ENCODE peak calls at places on chromosomes 2 and 18, in six cellular contexts. One of them, this sample, is unnamed.

GRCh38 chr18:64972545-64972944 is 778.3 kb upstream of the CDH7 start:
- DNase-seq in A549: no peak
- DNase-seq in H1: no peak
- DNase-seq in ovary: no peak
- DNase-seq in upper lobe of left lung: no peak
- DNase-seq in tibial nerve: no peak
- DNase-seq in this sample: no peak

GRCh38 chr2:113171359-113172075 is 2.3 kb upstream of the PSD4 start:
- DNase-seq in A549: no peak
- DNase-seq in H1: no peak
- DNase-seq in ovary: no peak
- DNase-seq in upper lobe of left lung: no peak
- DNase-seq in tibial nerve: no peak
- DNase-seq in this sample: no peak

GRCh38 chr18:26863921-26864497 is 1.5 kb downstream of the AQP4 start:
- DNase-seq in A549: no peak
- DNase-seq in H1: no peak
- DNase-seq in ovary: no peak
- DNase-seq in upper lobe of left lung: peak
- DNase-seq in tibial nerve: no peak
- DNase-seq in this sample: no peak

GRCh38 chr2:74552914-74553811 is 579 bp downstream of the LOXL3 start:
- DNase-seq in A549: no peak
- DNase-seq in H1: peak
- DNase-seq in ovary: peak
- DNase-seq in upper lobe of left lung: no peak
- DNase-seq in tibial nerve: no peak
- DNase-seq in this sample: no peak

GRCh38 chr2:126749537-126749936 is 93.6 kb downstream of the GYPC start:
- DNase-seq in A549: no peak
- DNase-seq in H1: peak
- DNase-seq in ovary: no peak
- DNase-seq in upper lobe of left lung: no peak
- DNase-seq in tibial nerve: no peak
- DNase-seq in this sample: no peak

GRCh38 chr2:149451417-149452165 is 121.2 kb downstream of the LYPD6 start:
- DNase-seq in A549: no peak
- DNase-seq in H1: no peak
- DNase-seq in ovary: no peak
- DNase-seq in upper lobe of left lung: no peak
- DNase-seq in tibial nerve: no peak
- DNase-seq in this sample: no peak

GRCh38 chr18:39389800-39390379 is 1824.3 kb upstream of the CELF4 start:
- DNase-seq in A549: no peak
- DNase-seq in H1: peak
- DNase-seq in ovary: no peak
- DNase-seq in upper lobe of left lung: no peak
- DNase-seq in tibial nerve: no peak
- DNase-seq in this sample: no peak

GRCh38 chr2:7899241-7899640 is 782.6 kb upstream of the ID2 start:
- DNase-seq in A549: no peak
- DNase-seq in H1: no peak
- DNase-seq in ovary: no peak
- DNase-seq in upper lobe of left lung: no peak
- DNase-seq in tibial nerve: no peak
- DNase-seq in this sample: no peak

GRCh38 chr18:55988537-55988936 is 400.5 kb upstream of the TCF4 start:
- DNase-seq in A549: no peak
- DNase-seq in H1: no peak
- DNase-seq in ovary: no peak
- DNase-seq in upper lobe of left lung: no peak
- DNase-seq in tibial nerve: no peak
- DNase-seq in this sample: no peak

GRCh38 chr2:191501390-191502168 is 176.4 kb upstream of the NABP1 start:
- DNase-seq in A549: peak
- DNase-seq in H1: no peak
- DNase-seq in ovary: no peak
- DNase-seq in upper lobe of left lung: no peak
- DNase-seq in tibial nerve: no peak
- DNase-seq in this sample: no peak

GRCh38 chr2:24814498-24814897 is 21.3 kb downstream of the CENPO start:
- DNase-seq in A549: no peak
- DNase-seq in H1: peak
- DNase-seq in ovary: no peak
- DNase-seq in upper lobe of left lung: no peak
- DNase-seq in tibial nerve: no peak
- DNase-seq in this sample: no peak

GRCh38 chr18:79749251-79750191 is 48.2 kb upstream of the KCNG2 start:
- DNase-seq in A549: no peak
- DNase-seq in H1: no peak
- DNase-seq in ovary: peak
- DNase-seq in upper lobe of left lung: peak
- DNase-seq in tibial nerve: no peak
- DNase-seq in this sample: peak

GRCh38 chr2:224584111-224584764 is 925 bp downstream of the CUL3 start:
- DNase-seq in A549: peak
- DNase-seq in H1: no peak
- DNase-seq in ovary: peak
- DNase-seq in upper lobe of left lung: peak
- DNase-seq in tibial nerve: peak
- DNase-seq in this sample: no peak

GRCh38 chr2:226659416-226659815 is 140.2 kb downstream of the IRS1 start:
- DNase-seq in A549: no peak
- DNase-seq in H1: no peak
- DNase-seq in ovary: no peak
- DNase-seq in upper lobe of left lung: no peak
- DNase-seq in tibial nerve: no peak
- DNase-seq in this sample: no peak

GRCh38 chr18:12336251-12336650 is 28.2 kb downstream of the TUBB6 start:
- DNase-seq in A549: no peak
- DNase-seq in H1: peak
- DNase-seq in ovary: no peak
- DNase-seq in upper lobe of left lung: no peak
- DNase-seq in tibial nerve: no peak
- DNase-seq in this sample: no peak

GRCh38 chr2:213119061-213119809 is 32.2 kb downstream of the IKZF2 start:
- DNase-seq in A549: no peak
- DNase-seq in H1: no peak
- DNase-seq in ovary: no peak
- DNase-seq in upper lobe of left lung: no peak
- DNase-seq in tibial nerve: no peak
- DNase-seq in this sample: no peak

GRCh38 chr2:129741623-129742022 is 237.8 kb upstream of the RAB6C start:
- DNase-seq in A549: no peak
- DNase-seq in H1: no peak
- DNase-seq in ovary: no peak
- DNase-seq in upper lobe of left lung: peak
- DNase-seq in tibial nerve: no peak
- DNase-seq in this sample: no peak

GRCh38 chr2:159855153-159856140 is 57.4 kb upstream of the CD302 start:
- DNase-seq in A549: no peak
- DNase-seq in H1: no peak
- DNase-seq in ovary: no peak
- DNase-seq in upper lobe of left lung: peak
- DNase-seq in tibial nerve: no peak
- DNase-seq in this sample: no peak

GRCh38 chr18:45920367-45920766 is 46.8 kb downstream of the EPG5 start:
- DNase-seq in A549: no peak
- DNase-seq in H1: no peak
- DNase-seq in ovary: peak
- DNase-seq in upper lobe of left lung: peak
- DNase-seq in tibial nerve: peak
- DNase-seq in this sample: peak

GRCh38 chr2:72989770-72990556 is 72.6 kb downstream of the EMX1 start:
- DNase-seq in A549: no peak
- DNase-seq in H1: peak
- DNase-seq in ovary: peak
- DNase-seq in upper lobe of left lung: no peak
- DNase-seq in tibial nerve: no peak
- DNase-seq in this sample: peak

GRCh38 chr2:138665932-138666331 is 114.3 kb downstream of the NXPH2 start:
- DNase-seq in A549: no peak
- DNase-seq in H1: no peak
- DNase-seq in ovary: no peak
- DNase-seq in upper lobe of left lung: no peak
- DNase-seq in tibial nerve: no peak
- DNase-seq in this sample: no peak

GRCh38 chr18:21439453-21439852 is 161.1 kb downstream of the ESCO1 start:
- DNase-seq in A549: no peak
- DNase-seq in H1: no peak
- DNase-seq in ovary: no peak
- DNase-seq in upper lobe of left lung: peak
- DNase-seq in tibial nerve: no peak
- DNase-seq in this sample: no peak

GRCh38 chr2:104701471-104701911 is 152.4 kb upstream of the POU3F3 start:
- DNase-seq in A549: no peak
- DNase-seq in H1: no peak
- DNase-seq in ovary: no peak
- DNase-seq in upper lobe of left lung: no peak
- DNase-seq in tibial nerve: no peak
- DNase-seq in this sample: no peak

DNA sequence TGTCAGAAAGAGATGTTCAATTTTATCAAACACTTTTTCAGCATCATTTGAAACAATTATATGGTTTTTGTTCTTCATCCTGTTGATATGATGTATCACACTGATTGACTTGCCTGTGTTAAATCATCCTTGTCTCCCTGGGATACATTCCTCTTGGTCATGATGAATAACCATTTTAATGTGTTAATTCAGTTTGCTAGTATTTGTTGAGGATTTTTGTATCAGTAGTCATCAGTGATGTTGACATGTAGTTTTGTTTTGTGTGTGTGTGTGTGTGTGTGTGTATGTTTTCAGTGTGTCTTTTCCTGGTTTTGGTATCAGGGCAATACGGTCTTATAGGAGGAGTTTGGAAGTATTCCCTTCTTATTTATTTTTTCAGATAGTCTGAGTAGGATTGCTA is 325.4 kb downstream of the ZNF804A start:
- DNase-seq in A549: no peak
- DNase-seq in H1: no peak
- DNase-seq in ovary: no peak
- DNase-seq in upper lobe of left lung: no peak
- DNase-seq in tibial nerve: no peak
- DNase-seq in this sample: no peak
- TF ChIP-seq POLR2A in A549: no peak
- TF ChIP-seq POLR2A in H1: no peak
- TF ChIP-seq POLR2A in ovary: no peak
- TF ChIP-seq POLR2A in upper lobe of left lung: no peak
- TF ChIP-seq POLR2A in tibial nerve: no peak
- TF ChIP-seq POLR2A in this sample: no peak

GRCh38 chr2:146414456-146414855 is 1430.4 kb upstream of the ACVR2A start:
- DNase-seq in A549: no peak
- DNase-seq in H1: no peak
- DNase-seq in ovary: no peak
- DNase-seq in upper lobe of left lung: no peak
- DNase-seq in tibial nerve: no peak
- DNase-seq in this sample: no peak
- TF ChIP-seq EP300 in A549: no peak
- TF ChIP-seq EP300 in H1: no peak
- TF ChIP-seq EP300 in ovary: no peak
- TF ChIP-seq EP300 in upper lobe of left lung: no peak
- TF ChIP-seq EP300 in tibial nerve: no peak
- TF ChIP-seq EP300 in this sample: no peak

DNA sequence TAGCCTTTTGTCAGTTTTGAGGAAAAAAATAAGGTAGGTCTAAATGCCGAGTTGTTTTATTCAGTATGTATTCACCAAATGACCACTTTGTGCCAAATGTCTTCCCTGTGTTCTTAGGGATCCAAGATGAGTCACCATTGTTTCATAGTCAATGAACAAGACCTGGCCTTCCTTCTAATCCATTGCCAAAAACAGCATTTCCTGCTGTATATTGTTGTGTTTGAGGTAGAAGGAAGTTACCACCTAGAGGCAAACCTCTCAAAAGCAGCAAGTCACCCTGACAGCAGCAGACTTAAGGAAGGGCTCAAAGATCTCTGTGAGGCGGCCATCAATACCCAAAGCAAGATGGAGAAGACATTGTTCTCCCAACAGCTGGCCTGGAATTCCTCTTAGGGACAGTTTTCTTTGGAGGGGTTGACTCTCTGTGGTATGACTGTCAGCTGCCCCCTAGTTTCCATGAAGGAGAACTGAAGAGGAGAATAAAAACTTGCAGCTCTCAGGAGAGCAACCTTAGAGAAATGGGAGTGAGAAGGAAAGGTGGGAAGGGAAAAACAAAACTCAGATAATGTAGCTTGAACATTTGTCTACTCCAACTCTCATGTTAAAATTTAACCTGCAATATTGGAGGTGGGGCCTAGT is 328.3 kb downstream of the LRATD1 start:
- DNase-seq in A549: no peak
- DNase-seq in H1: no peak
- DNase-seq in ovary: no peak
- DNase-seq in upper lobe of left lung: no peak
- DNase-seq in tibial nerve: no peak
- DNase-seq in this sample: no peak
- TF ChIP-seq CTCF in A549: no peak
- TF ChIP-seq CTCF in H1: no peak
- TF ChIP-seq CTCF in ovary: no peak
- TF ChIP-seq CTCF in upper lobe of left lung: no peak
- TF ChIP-seq CTCF in tibial nerve: no peak
- TF ChIP-seq CTCF in this sample: no peak

DNA sequence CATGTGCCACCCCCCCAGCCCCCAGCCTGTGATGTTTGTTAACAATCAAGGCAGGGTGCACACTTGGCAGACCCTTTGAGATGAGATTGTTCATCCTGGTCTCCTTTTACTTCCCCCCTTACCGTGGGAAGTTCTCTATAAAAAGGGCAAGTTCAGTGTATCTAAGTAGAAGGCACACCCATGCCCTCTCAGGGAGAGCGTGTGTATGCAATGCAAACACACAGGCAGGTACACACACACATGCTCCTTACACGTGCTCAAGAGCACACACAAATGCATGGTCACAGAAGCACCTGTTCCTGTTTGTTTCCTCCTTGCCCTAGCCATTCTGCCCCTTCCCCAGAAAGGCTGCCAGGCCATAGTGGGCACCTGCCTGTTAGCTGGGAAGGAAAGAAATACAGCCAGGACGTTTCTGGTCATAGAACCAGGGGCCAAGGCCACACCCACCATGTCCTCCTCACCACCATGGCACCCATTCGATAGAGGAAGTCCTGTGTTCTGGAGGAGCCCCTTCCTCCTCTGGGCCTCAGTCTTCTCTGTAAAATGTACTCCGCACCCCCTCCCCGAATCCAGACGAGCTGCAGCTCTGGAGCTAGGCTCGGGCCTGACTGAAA is 3.1 kb downstream of the ATOH8 start:
- DNase-seq in A549: no peak
- DNase-seq in H1: no peak
- DNase-seq in ovary: no peak
- DNase-seq in upper lobe of left lung: peak
- DNase-seq in tibial nerve: no peak
- DNase-seq in this sample: no peak
- TF ChIP-seq POLR2A in A549: no peak
- TF ChIP-seq POLR2A in H1: no peak
- TF ChIP-seq POLR2A in ovary: no peak
- TF ChIP-seq POLR2A in upper lobe of left lung: peak
- TF ChIP-seq POLR2A in tibial nerve: no peak
- TF ChIP-seq POLR2A in this sample: no peak

GRCh38 chr18:35289293-35290069 is 548 bp downstream of the ZSCAN30 start:
- DNase-seq in A549: no peak
- DNase-seq in H1: peak
- DNase-seq in ovary: peak
- DNase-seq in upper lobe of left lung: peak
- DNase-seq in tibial nerve: no peak
- DNase-seq in this sample: no peak
- TF ChIP-seq EP300 in A549: no peak
- TF ChIP-seq EP300 in H1: no peak
- TF ChIP-seq EP300 in ovary: no peak
- TF ChIP-seq EP300 in upper lobe of left lung: no peak
- TF ChIP-seq EP300 in tibial nerve: no peak
- TF ChIP-seq EP300 in this sample: no peak

GRCh38 chr2:88691339-88692183 is at the start of gene RPIA:
- DNase-seq in A549: peak
- DNase-seq in H1: peak
- DNase-seq in ovary: peak
- DNase-seq in upper lobe of left lung: peak
- DNase-seq in tibial nerve: peak
- DNase-seq in this sample: peak
- TF ChIP-seq CTCF in A549: peak
- TF ChIP-seq CTCF in H1: peak
- TF ChIP-seq CTCF in ovary: peak
- TF ChIP-seq CTCF in upper lobe of left lung: peak
- TF ChIP-seq CTCF in tibial nerve: peak
- TF ChIP-seq CTCF in this sample: peak